ENCODE peak calls at places on chromosomes 2 and 18, in eight cellular contexts. J is NCI-H1105; O is LoVo; Y is RKO; A is foreskin keratinocyte; H is stimulated activated CD8-positive, alpha-beta memory T cell treated with anti-CD3 and anti-CD28 coated beads, Interleukin-15, amount 100 ng/mL, for 24 hours; I is HT1080; V is activated CD4-positive, alpha-beta T cell treated with anti-CD3 and anti-CD28 coated beads, Interleukin-2, amount 10 ng/mL, durations not matched to agents 24 days and 14 days. C is an unnamed sample.

GRCh38 chr2:118987886-118988285 is 45.9 kb downstream of the MARCO start:
- DNase-seq in J (no peak), O (no peak), Y (no peak), A (no peak), H (no peak), I (no peak), V (peak; percentile 35), C (no peak)

GRCh38 chr2:149158957-149159356 is 120.5 kb downstream of the LYPD6B start:
- DNase-seq in J (no peak), O (no peak), Y (no peak), A (no peak), H (no peak), I (no peak), V (no peak), C (no peak)

GRCh38 chr18:5417342-5417741 is 121.8 kb upstream of the ZBTB14 start:
- DNase-seq in J (no peak), O (no peak), Y (no peak), A (no peak), H (no peak), I (no peak), V (no peak), C (no peak)

GRCh38 chr18:77061291-77061945 is 71.2 kb downstream of the MBP start:
- DNase-seq in J (no peak), O (no peak), Y (no peak), A (no peak), H (no peak), I (no peak), V (no peak), C (no peak)

GRCh38 chr2:45089554-45090261 is 80.5 kb upstream of the SIX2 start:
- DNase-seq in J (no peak), O (no peak), Y (no peak), A (no peak), H (no peak), I (no peak), V (no peak), C (no peak)

GRCh38 chr2:2107140-2107539 is 223.9 kb downstream of the MYT1L start:
- DNase-seq in J (peak; percentile 77), O (no peak), Y (no peak), A (no peak), H (no peak), I (no peak), V (no peak), C (no peak)

GRCh38 chr18:54528942-54529376 is 62.1 kb upstream of the DYNAP start:
- DNase-seq in J (no peak), O (no peak), Y (no peak), A (no peak), H (no peak), I (no peak), V (no peak), C (no peak)

GRCh38 chr2:194545978-194546377 is 1111.0 kb upstream of the SLC39A10 start:
- DNase-seq in J (no peak), O (no peak), Y (peak; percentile 68), A (no peak), H (no peak), I (peak; percentile 12), V (no peak), C (no peak)

GRCh38 chr2:104658149-104658839 is 195.6 kb upstream of the POU3F3 start:
- DNase-seq in J (no peak), O (no peak), Y (no peak), A (no peak), H (no peak), I (peak; percentile 4), V (peak; percentile 58), C (no peak)

GRCh38 chr2:75573145-75573878 is 12.6 kb upstream of the EVA1A start:
- DNase-seq in J (no peak), O (no peak), Y (no peak), A (peak; percentile 85), H (no peak), I (peak; percentile 55), V (no peak), C (no peak)

GRCh38 chr2:216031960-216032689 is 18.8 kb upstream of the MREG start:
- DNase-seq in J (no peak), O (no peak), Y (peak; percentile 71), A (peak; percentile 47), H (no peak), I (peak; percentile 75), V (no peak), C (no peak)

GRCh38 chr18:13246591-13246990 is 28.0 kb downstream of the LDLRAD4 start:
- DNase-seq in J (no peak), O (no peak), Y (no peak), A (no peak), H (no peak), I (no peak), V (no peak), C (no peak)

GRCh38 chr2:71694501-71695234 is 241.3 kb downstream of the DYSF start:
- DNase-seq in J (no peak), O (no peak), Y (no peak), A (no peak), H (no peak), I (no peak), V (no peak), C (no peak)

GRCh38 chr2:26412091-26412673 is 10.5 kb downstream of the DRC1 start:
- DNase-seq in J (no peak), O (peak; percentile 23), Y (no peak), A (no peak), H (no peak), I (peak; percentile 34), V (peak; percentile 76), C (no peak)

GRCh38 chr2:126880262-126880800 is 18.4 kb upstream of the TEX51 start:
- DNase-seq in J (no peak), O (no peak), Y (no peak), A (no peak), H (no peak), I (no peak), V (no peak), C (no peak)

GRCh38 chr2:39488450-39488849 is 51.4 kb upstream of the MAP4K3 start:
- DNase-seq in J (no peak), O (no peak), Y (peak; percentile 77), A (peak; percentile 51), H (no peak), I (peak; percentile 93), V (no peak), C (no peak)

GRCh38 chr2:15746354-15747171 is 154.9 kb downstream of the DDX1 start:
- DNase-seq in J (no peak), O (no peak), Y (no peak), A (no peak), H (no peak), I (no peak), V (no peak), C (no peak)

GRCh38 chr2:239461551-239462515 is 61.0 kb upstream of the HDAC4 start:
- DNase-seq in J (no peak), O (no peak), Y (no peak), A (no peak), H (no peak), I (peak; percentile 31), V (no peak), C (no peak)

GRCh38 chr2:222795671-222796357 is 65.0 kb upstream of the ACSL3 start:
- DNase-seq in J (no peak), O (no peak), Y (no peak), A (no peak), H (no peak), I (no peak), V (no peak), C (no peak)

GRCh38 chr2:92074549-92074898 is 2796.7 kb upstream of the TEKT4 start:
- DNase-seq in J (no peak), O (no peak), Y (no peak), A (no peak), H (no peak), I (no peak), V (no peak), C (no peak)

GRCh38 chr2:190359896-190360376 is 16.5 kb downstream of the INPP1 start:
- DNase-seq in J (peak; percentile 50), O (no peak), Y (no peak), A (no peak), H (no peak), I (peak; percentile 15), V (peak; percentile 86), C (peak; percentile 16)

GRCh38 chr2:241865957-241866858 is 3.3 kb upstream of the RTP5 start:
- DNase-seq in J (no peak), O (no peak), Y (no peak), A (no peak), H (no peak), I (no peak), V (peak; percentile 74), C (no peak)

GRCh38 chr18:10476430-10476829 is 22.0 kb downstream of the APCDD1 start:
- DNase-seq in J (no peak), O (no peak), Y (no peak), A (no peak), H (no peak), I (no peak), V (no peak), C (no peak)

GRCh38 chr18:57533901-57534300 is 52.6 kb downstream of the FECH start:
- DNase-seq in J (no peak), O (no peak), Y (no peak), A (no peak), H (no peak), I (no peak), V (no peak), C (no peak)

GRCh38 chr2:205593891-205594290 is 88.4 kb upstream of the NRP2 start:
- DNase-seq in J (no peak), O (no peak), Y (no peak), A (no peak), H (no peak), I (no peak), V (no peak), C (no peak)

GRCh38 chr18:74778191-74778847 is 180.6 kb downstream of the ZNF407 start:
- DNase-seq in J (no peak), O (no peak), Y (no peak), A (no peak), H (no peak), I (no peak), V (no peak), C (no peak)

GRCh38 chr2:112626604-112627059 is 19.1 kb upstream of the SLC20A1 start:
- DNase-seq in J (peak; percentile 59), O (peak; percentile 54), Y (peak; percentile 65), A (no peak), H (no peak), I (peak; percentile 88), V (peak; percentile 89), C (peak; percentile 28)

GRCh38 chr2:12318427-12319057 is 398.2 kb upstream of the TRIB2 start:
- DNase-seq in J (no peak), O (peak; percentile 59), Y (no peak), A (peak; percentile 94), H (no peak), I (peak; percentile 84), V (no peak), C (no peak)

GRCh38 chr2:176174850-176175728 is 13.4 kb upstream of the HOXD1 start:
- DNase-seq in J (peak; percentile 90), O (no peak), Y (no peak), A (no peak), H (no peak), I (no peak), V (peak; percentile 60), C (no peak)

GRCh38 chr2:64643838-64644219 is 9.9 kb downstream of the SERTAD2 start:
- DNase-seq in J (no peak), O (no peak), Y (no peak), A (no peak), H (no peak), I (no peak), V (no peak), C (no peak)

GRCh38 chr2:182593394-182593707 is 122.7 kb upstream of the DNAJC10 start:
- DNase-seq in J (no peak), O (no peak), Y (peak; percentile 34), A (peak; percentile 47), H (no peak), I (peak; percentile 65), V (no peak), C (no peak)

GRCh38 chr2:223010641-223011040 is 41.3 kb upstream of the KCNE4 start:
- DNase-seq in J (no peak), O (no peak), Y (no peak), A (peak; percentile 38), H (no peak), I (peak; percentile 28), V (no peak), C (no peak)

GRCh38 chr18:36025025-36025424 is 42.3 kb downstream of the RPRD1A start:
- DNase-seq in J (no peak), O (no peak), Y (no peak), A (no peak), H (no peak), I (no peak), V (no peak), C (no peak)

GRCh38 chr2:105238664-105239240 is 2.8 kb upstream of the GPR45 start:
- DNase-seq in J (no peak), O (no peak), Y (no peak), A (no peak), H (no peak), I (no peak), V (no peak), C (no peak)

C was measured in activated CD4-positive, CD25-positive, alpha-beta regulatory T cell treated with anti-CD3 and anti-CD28 coated beads, Interleukin-2, amount 50 U/mL, for 16 hours.